ENCODE peak calls at places on chromosomes 1 and 21, in nine cellular contexts. O, I, W, M, Q, K, U, V and X are unnamed samples. For H3K4me1, the result is how much of the 10 kb centered on the place peaks cover.

GRCh38 chr1:117836069-117836468 is 93.4 kb downstream of the GDAP2 start:
- DNase-seq in O (no peak), I (no peak), W (no peak), M (no peak), Q (no peak), K (no peak), U (no peak), V (no peak), X (no peak)

GRCh38 chr1:112357467-112357866 is 38.5 kb upstream of the CTTNBP2NL start:
- DNase-seq in O (no peak), I (no peak), W (no peak), M (no peak), Q (no peak), K (no peak), U (no peak), V (no peak), X (no peak)

GRCh38 chr1:213934642-213935041 is 53.1 kb upstream of the PROX1 start:
- DNase-seq in O (no peak), I (peak), W (no peak), M (no peak), Q (no peak), K (no peak), U (no peak), V (peak), X (peak)

GRCh38 chr1:87398644-87399043 is 70.0 kb downstream of the LMO4 start:
- DNase-seq in O (no peak), I (no peak), W (no peak), M (no peak), Q (no peak), K (no peak), U (no peak), V (peak), X (no peak)

GRCh38 chr21:43866659-43867331 is 1.8 kb downstream of the AGPAT3 start:
- DNase-seq in O (no peak), I (no peak), W (no peak), M (no peak), Q (peak), K (no peak), U (no peak), V (no peak), X (no peak)

GRCh38 chr1:163085041-163085903 is 16.1 kb downstream of the RGS4 start:
- DNase-seq in O (no peak), I (no peak), W (no peak), M (no peak), Q (peak), K (no peak), U (no peak), V (peak), X (no peak)

GRCh38 chr1:79293611-79294010 is 287.1 kb upstream of the ADGRL4 start:
- DNase-seq in O (no peak), I (no peak), W (no peak), M (no peak), Q (peak), K (no peak), U (no peak), V (no peak), X (no peak)

GRCh38 chr1:7570311-7570710 is 200.8 kb upstream of the VAMP3 start:
- DNase-seq in O (no peak), I (no peak), W (no peak), M (no peak), Q (no peak), K (no peak), U (no peak), V (no peak), X (no peak)

GRCh38 chr1:162016616-162017015 is 7.1 kb downstream of the OLFML2B start:
- DNase-seq in O (no peak), I (no peak), W (no peak), M (no peak), Q (no peak), K (no peak), U (no peak), V (no peak), X (no peak)

GRCh38 chr1:54084794-54085193 is 31.4 kb downstream of the TCEANC2 start:
- DNase-seq in O (no peak), I (no peak), W (no peak), M (no peak), Q (no peak), K (no peak), U (no peak), V (no peak), X (no peak)

GRCh38 chr1:76901158-76901767 is 34.0 kb downstream of the ST6GALNAC5 start:
- DNase-seq in O (no peak), I (peak), W (peak), M (peak), Q (peak), K (no peak), U (peak), V (peak), X (peak)

GRCh38 chr1:53328009-53328489 is at the start of gene LRP8:
- DNase-seq in O (peak), I (peak), W (peak), M (peak), Q (peak), K (peak), U (peak), V (peak), X (peak)

GRCh38 chr1:228697209-228698016 is 37.9 kb upstream of the RHOU start:
- DNase-seq in O (peak), I (peak), W (peak), M (peak), Q (no peak), K (peak), U (no peak), V (peak), X (peak)

GRCh38 chr1:212915245-212916091 is 34.9 kb upstream of the VASH2 start:
- DNase-seq in O (peak), I (peak), W (peak), M (peak), Q (peak), K (peak), U (peak), V (peak), X (peak)

GRCh38 chr1:15258828-15259588 is 12.0 kb downstream of the FHAD1 start:
- DNase-seq in O (no peak), I (no peak), W (no peak), M (no peak), Q (no peak), K (no peak), U (no peak), V (no peak), X (no peak)

GRCh38 chr1:151175910-151176309 is at the start of gene TMOD4:
- DNase-seq in O (no peak), I (no peak), W (peak), M (peak), Q (peak), K (no peak), U (no peak), V (no peak), X (no peak)

GRCh38 chr1:162889989-162890388 is 29.0 kb upstream of the CCDC190 start:
- DNase-seq in O (no peak), I (peak), W (peak), M (no peak), Q (no peak), K (no peak), U (no peak), V (no peak), X (no peak)

GRCh38 chr1:211126622-211127021 is 7.3 kb downstream of the KCNH1 start:
- DNase-seq in O (no peak), I (no peak), W (no peak), M (no peak), Q (no peak), K (no peak), U (no peak), V (no peak), X (no peak)

GRCh38 chr1:9320520-9321479 is 28.1 kb downstream of the SPSB1 start:
- DNase-seq in O (no peak), I (no peak), W (no peak), M (no peak), Q (no peak), K (no peak), U (no peak), V (no peak), X (no peak)

GRCh38 chr1:56645663-56646330 is 683 bp downstream of the PRKAA2 start:
- DNase-seq in O (no peak), I (no peak), W (peak), M (no peak), Q (peak), K (peak), U (peak), V (no peak), X (no peak)

GRCh38 chr1:116243673-116244101 is 129.4 kb upstream of the ATP1A1 start:
- DNase-seq in O (no peak), I (no peak), W (no peak), M (no peak), Q (no peak), K (no peak), U (no peak), V (no peak), X (no peak)

GRCh38 chr21:21028275-21028814 is 30.1 kb downstream of the NCAM2 start:
- DNase-seq in O (no peak), I (no peak), W (no peak), M (no peak), Q (no peak), K (no peak), U (no peak), V (no peak), X (no peak)

GRCh38 chr1:241926141-241926540 is 31.4 kb upstream of the BECN2 start:
- DNase-seq in O (no peak), I (no peak), W (no peak), M (no peak), Q (peak), K (no peak), U (no peak), V (no peak), X (no peak)

GRCh38 chr1:243841507-243841906 is 8.5 kb downstream of the AKT3 start:
- DNase-seq in O (no peak), I (no peak), W (no peak), M (no peak), Q (peak), K (no peak), U (no peak), V (peak), X (no peak)

GRCh38 chr1:212466913-212467650 is 34.4 kb downstream of the NENF start:
- DNase-seq in O (no peak), I (no peak), W (no peak), M (no peak), Q (no peak), K (no peak), U (no peak), V (no peak), X (no peak)

GRCh38 chr1:160260436-160261382 is 1.6 kb downstream of the DCAF8 start:
- DNase-seq in O (no peak), I (no peak), W (no peak), M (peak), Q (peak), K (no peak), U (no peak), V (peak), X (no peak)

GRCh38 chr1:5725855-5726585 is 266.2 kb downstream of the NPHP4 start:
- DNase-seq in O (no peak), I (no peak), W (no peak), M (no peak), Q (no peak), K (no peak), U (no peak), V (no peak), X (no peak)

GRCh38 chr1:22452401-22452963 is 831 bp downstream of the ZBTB40 start:
- DNase-seq in O (no peak), I (no peak), W (no peak), M (peak), Q (peak), K (peak), U (peak), V (peak), X (peak)

GRCh38 chr1:12467570-12468286 is 150.3 kb downstream of the DHRS3 start:
- DNase-seq in O (no peak), I (no peak), W (no peak), M (no peak), Q (no peak), K (no peak), U (no peak), V (peak), X (no peak)

GRCh38 chr1:98210064-98210463 is 289.2 kb upstream of the DPYD start:
- DNase-seq in O (no peak), I (no peak), W (no peak), M (peak), Q (peak), K (no peak), U (no peak), V (peak), X (no peak)

GRCh38 chr1:6166655-6167390 is 13.3 kb downstream of the CHD5 start:
- DNase-seq in O (no peak), I (no peak), W (no peak), M (no peak), Q (no peak), K (no peak), U (no peak), V (no peak), X (no peak)

GRCh38 chr1:205680073-205680851 is at the start of gene SLC45A3:
- DNase-seq in O (peak), I (peak), W (peak), M (peak), Q (no peak), K (no peak), U (peak), V (no peak), X (peak)

GRCh38 chr21:31576428-31576827 is 83.1 kb upstream of the SOD1 start:
- DNase-seq in O (no peak), I (peak), W (no peak), M (peak), Q (no peak), K (no peak), U (no peak), V (peak), X (no peak)

GRCh38 chr1:222815367-222815765 is 527 bp downstream of the DISP1 start:
- DNase-seq in O (no peak), I (peak), W (peak), M (peak), Q (no peak), K (peak), U (no peak), V (peak), X (no peak)

GRCh38 chr1:54367613-54368012 is 38.6 kb downstream of the SSBP3 start:
- DNase-seq in O (no peak), I (no peak), W (no peak), M (no peak), Q (no peak), K (no peak), U (no peak), V (no peak), X (no peak)

DNA sequence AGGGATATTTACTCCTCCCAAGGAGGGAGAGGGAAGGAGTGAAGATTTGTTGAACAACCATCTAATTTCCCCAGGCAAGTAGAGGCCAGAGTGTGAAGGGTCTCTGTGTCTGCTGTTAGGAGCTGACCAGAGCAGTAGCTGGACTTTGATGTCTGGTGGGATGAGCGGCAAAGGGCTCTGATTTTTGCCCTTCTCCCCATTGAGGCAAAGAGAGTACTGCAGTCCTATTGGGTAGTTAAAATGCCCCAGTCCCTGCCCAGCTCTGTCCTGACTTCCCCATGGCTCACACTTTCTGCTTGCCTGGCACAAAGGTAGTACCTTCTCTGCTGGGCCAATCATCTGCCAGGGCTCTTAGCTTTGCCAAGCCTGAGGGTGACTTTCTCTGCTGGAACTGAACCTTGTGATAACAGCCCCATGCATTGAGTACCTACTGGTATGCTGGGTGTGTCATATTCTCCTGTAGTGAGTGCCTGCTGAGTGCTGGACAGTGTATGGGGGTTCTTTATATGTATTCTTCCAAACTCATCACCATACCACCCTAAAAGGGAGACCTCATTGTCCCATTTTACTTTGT is 64.0 kb upstream of the SELENON start:
- DNase-seq in O (no peak), I (no peak), W (no peak), M (no peak), Q (no peak), K (no peak), U (no peak), V (no peak), X (peak)
- H3K4me1 ChIP-seq in O (under half), I (under half), W (under half), M (under half), Q (under half), K (under half), U (under half), V (under half), X (under half)

GRCh38 chr1:226604846-226605572 is 56.4 kb downstream of the STUM start:
- DNase-seq in O (peak), I (no peak), W (no peak), M (no peak), Q (no peak), K (peak), U (no peak), V (no peak), X (no peak)

GRCh38 chr1:226607268-226607660 is 58.7 kb downstream of the STUM start:
- DNase-seq in O (peak), I (no peak), W (no peak), M (no peak), Q (no peak), K (no peak), U (no peak), V (no peak), X (no peak)

GRCh38 chr1:226606311-226607267 is 58.0 kb downstream of the STUM start:
- DNase-seq in O (peak), I (no peak), W (no peak), M (no peak), Q (no peak), K (no peak), U (peak), V (no peak), X (no peak)

GRCh38 chr1:226603976-226604845 is 55.6 kb downstream of the STUM start:
- DNase-seq in O (no peak), I (no peak), W (no peak), M (no peak), Q (no peak), K (no peak), U (peak), V (no peak), X (no peak)

GRCh38 chr1:226605573-226605950 is 57.0 kb downstream of the STUM start:
- DNase-seq in O (peak), I (no peak), W (no peak), M (no peak), Q (no peak), K (no peak), U (no peak), V (no peak), X (no peak)
- H3K4me1 ChIP-seq in O (under half), I (under half), W (under half), M (under half), Q (under half), K (under half), U (under half), V (under half), X (under half)

GRCh38 chr1:230119340-230119739 is 52.3 kb downstream of the GALNT2 start:
- DNase-seq in O (no peak), I (no peak), W (no peak), M (no peak), Q (no peak), K (no peak), U (no peak), V (no peak), X (no peak)
- H3K4me1 ChIP-seq in O (under half), I (under half), W (under half), M (under half), Q (under half), K (under half), U (under half), V (under half), X (under half)

DNA sequence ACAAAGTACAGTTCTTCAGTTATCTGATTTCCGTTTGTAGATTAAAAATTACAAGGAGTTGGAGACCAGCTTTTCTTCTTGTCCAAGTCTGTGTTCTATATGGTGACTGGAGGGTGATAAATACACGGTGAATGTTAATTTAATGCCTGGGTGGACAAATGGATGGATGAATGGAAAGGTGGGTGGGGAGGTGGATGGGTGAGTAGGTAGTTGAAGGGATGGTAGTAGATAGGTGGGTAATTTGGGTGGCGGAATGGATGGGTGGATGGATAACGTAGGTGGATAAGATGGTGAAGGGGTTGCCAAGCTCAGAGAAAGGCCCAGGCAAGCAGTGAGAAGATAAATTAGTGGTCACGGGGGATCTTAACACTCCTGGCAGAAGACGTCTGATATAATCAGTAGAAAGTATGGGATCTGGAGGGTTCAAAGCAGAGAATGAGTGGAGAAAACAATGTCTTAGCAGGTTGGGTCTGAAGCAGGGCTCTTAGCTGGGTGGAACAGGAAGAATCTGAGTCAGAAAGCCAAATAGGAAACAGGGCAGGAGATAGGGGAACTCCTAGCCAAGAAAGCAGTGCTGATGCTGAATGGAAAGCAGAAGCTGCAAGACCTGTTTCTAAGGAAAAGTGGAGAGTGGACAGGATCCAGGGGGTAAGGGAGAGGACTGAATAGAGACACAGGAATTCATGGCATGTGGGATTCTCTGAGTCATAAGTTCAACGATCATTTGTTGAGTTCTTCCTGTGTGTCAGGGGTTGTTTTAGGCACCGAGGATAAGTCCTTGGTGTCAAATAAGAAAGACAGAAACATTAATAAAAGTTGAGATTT is 154.0 kb upstream of the FGGY start:
- DNase-seq in O (no peak), I (no peak), W (no peak), M (no peak), Q (peak), K (peak), U (peak), V (peak), X (no peak)
- H3K4me1 ChIP-seq in O (under half), I (under half), W (under half), M (under half), Q (under half), K (under half), U (under half), V (under half), X (half or more)

GRCh38 chr1:203321273-203322052 is 16.1 kb downstream of the BTG2 start:
- DNase-seq in O (no peak), I (no peak), W (no peak), M (no peak), Q (no peak), K (no peak), U (no peak), V (no peak), X (no peak)
- H3K4me1 ChIP-seq in O (under half), I (half or more), W (under half), M (under half), Q (under half), K (under half), U (under half), V (under half), X (half or more)

GRCh38 chr1:145955436-145955835 is 2.4 kb downstream of the LIX1L start:
- DNase-seq in O (no peak), I (no peak), W (no peak), M (no peak), Q (peak), K (no peak), U (no peak), V (peak), X (no peak)

GRCh38 chr1:145957443-145958319 is at the start of gene LIX1L:
- DNase-seq in O (peak), I (peak), W (peak), M (peak), Q (peak), K (peak), U (peak), V (peak), X (peak)

GRCh38 chr1:145958734-145959133 is 917 bp upstream of the LIX1L start:
- DNase-seq in O (no peak), I (no peak), W (no peak), M (no peak), Q (no peak), K (no peak), U (no peak), V (no peak), X (no peak)

GRCh38 chr1:145956776-145957442 is 908 bp downstream of the LIX1L start:
- DNase-seq in O (peak), I (no peak), W (no peak), M (no peak), Q (peak), K (no peak), U (no peak), V (peak), X (peak)

GRCh38 chr1:145956361-145956760 is 1.5 kb downstream of the LIX1L start:
- DNase-seq in O (no peak), I (no peak), W (no peak), M (no peak), Q (peak), K (no peak), U (no peak), V (no peak), X (no peak)
- H3K4me1 ChIP-seq in O (under half), I (under half), W (under half), M (under half), Q (under half), K (under half), U (under half), V (under half), X (half or more)

GRCh38 chr1:219528633-219529032 is 84.3 kb downstream of the ZC3H11B start:
- DNase-seq in O (no peak), I (no peak), W (no peak), M (no peak), Q (no peak), K (no peak), U (no peak), V (no peak), X (no peak)
- H3K4me1 ChIP-seq in O (under half), I (under half), W (under half), M (under half), Q (under half), K (under half), U (under half), V (under half), X (under half)